ENCODE peak calls at places on chromosomes 5 and 9, in ten cellular contexts. Z is mesenchymal stem cell, S is esophagus squamous epithelium, D is cardiac muscle cell, F is gastrocnemius medialis, B is tibial artery, O is neuronal stem cell, E is psoas muscle, C is stomach, I is H9. L is an unnamed sample. For H3K4me1, the result is how much of the 10 kb centered on the place peaks cover.

GRCh38 chr5:33049845-33050244 is 338.7 kb downstream of the NPR3 start:
- DNase-seq in E (peak), I (no peak), D (no peak), B (peak), O (no peak), F (no peak), C (no peak), Z (peak), S (no peak), L (no peak)

GRCh38 chr9:34365282-34365681 is 11.4 kb downstream of the MYORG start:
- DNase-seq in D (no peak), E (no peak), Z (no peak), B (no peak), C (no peak), S (no peak), I (no peak), F (no peak), O (no peak), L (no peak)

GRCh38 chr9:3478549-3478953 is 47.2 kb downstream of the RFX3 start:
- DNase-seq in F (no peak), I (no peak), S (no peak), Z (peak), O (no peak), C (no peak), E (no peak), B (no peak), D (no peak), L (no peak)

GRCh38 chr9:3028535-3028934 is 184.6 kb upstream of the PUM3 start:
- DNase-seq in S (no peak), B (no peak), F (no peak), Z (no peak), I (no peak), D (no peak), E (no peak), C (no peak), O (no peak), L (no peak)

GRCh38 chr9:16705121-16705604 is 165.3 kb downstream of the BNC2 start:
- DNase-seq in S (no peak), O (peak), B (peak), C (peak), E (peak), F (peak), I (peak), D (peak), Z (peak), L (peak)

GRCh38 chr9:136300866-136301265 is 3.0 kb downstream of the CCDC187 start:
- DNase-seq in S (no peak), F (no peak), E (no peak), I (no peak), D (no peak), C (no peak), B (no peak), Z (no peak), O (no peak), L (no peak)

GRCh38 chr5:136062563-136063274 is 33.9 kb downstream of the TGFBI start:
- DNase-seq in D (peak), Z (peak), C (no peak), O (no peak), B (no peak), E (no peak), S (no peak), F (no peak), I (peak), L (peak)

GRCh38 chr9:70044450-70045307 is 1.0 kb downstream of the MAMDC2 start:
- DNase-seq in C (peak), D (peak), I (peak), S (no peak), B (peak), Z (peak), F (no peak), O (peak), E (peak), L (peak)

GRCh38 chr9:128636556-128637530 is 19.8 kb downstream of the DYNC2I2 start:
- DNase-seq in E (peak), S (no peak), C (no peak), Z (no peak), D (no peak), I (no peak), B (no peak), O (no peak), F (no peak), L (peak)

GRCh38 chr5:56060276-56061110 is 65.7 kb upstream of the IL6ST start:
- DNase-seq in Z (peak), C (no peak), F (no peak), S (no peak), D (no peak), B (no peak), O (no peak), E (no peak), I (no peak), L (no peak)

GRCh38 chr5:73306741-73307275 is 133.8 kb downstream of the TMEM174 start:
- DNase-seq in C (no peak), I (no peak), S (no peak), O (no peak), D (no peak), E (no peak), Z (no peak), B (no peak), F (no peak), L (no peak)

GRCh38 chr9:84573098-84573497 is 96.4 kb upstream of the NTRK2 start:
- DNase-seq in S (no peak), I (peak), O (no peak), F (no peak), B (no peak), C (no peak), D (no peak), Z (no peak), E (no peak), L (peak)

GRCh38 chr9:14687042-14687719 is 6.1 kb downstream of the ZDHHC21 start:
- DNase-seq in S (no peak), B (no peak), O (no peak), C (no peak), E (no peak), F (no peak), D (no peak), Z (no peak), I (no peak), L (no peak)
- H3K4me1 ChIP-seq in S (under half), B (under half), O (under half), C (under half), E (under half), F (under half), D (under half), Z (under half), I (under half), L (under half)

DNA sequence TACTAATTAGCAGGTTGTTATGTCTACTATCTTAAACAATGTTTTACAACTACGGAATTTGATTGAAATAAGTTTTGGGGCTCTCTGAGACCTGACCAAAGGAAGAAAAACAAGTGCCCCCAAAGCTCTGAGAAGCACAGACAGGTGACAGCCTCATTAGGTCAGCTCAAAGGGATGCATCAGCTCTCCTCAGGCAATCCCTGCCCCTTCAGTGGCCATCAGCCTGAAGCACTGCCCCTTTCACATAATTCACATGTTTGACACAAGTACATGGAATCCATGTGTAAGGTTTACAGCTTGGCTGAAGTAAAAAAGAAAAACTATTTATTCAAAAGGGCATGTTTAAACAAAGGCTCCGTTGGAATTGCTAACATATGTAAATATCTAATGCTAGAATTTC is 56.3 kb downstream of the TSSK1B start:
- DNase-seq in B (no peak), D (no peak), C (no peak), O (no peak), Z (peak), E (no peak), S (no peak), F (no peak), I (no peak), L (no peak)
- H3K4me1 ChIP-seq in B (under half), D (under half), C (under half), O (under half), Z (under half), E (under half), S (under half), F (under half), I (under half), L (under half)

GRCh38 chr9:114499528-114499927 is 5.7 kb downstream of the WHRN start:
- DNase-seq in C (no peak), Z (no peak), F (no peak), O (peak), E (no peak), D (no peak), B (no peak), S (no peak), I (no peak), L (no peak)

GRCh38 chr9:114503009-114503408 is 2.3 kb downstream of the WHRN start:
- DNase-seq in B (no peak), O (no peak), Z (no peak), S (no peak), F (no peak), D (no peak), I (no peak), E (no peak), C (peak), L (no peak)

GRCh38 chr9:114501786-114502682 is 3.2 kb downstream of the WHRN start:
- DNase-seq in O (peak), I (no peak), F (no peak), D (peak), E (no peak), B (no peak), Z (peak), C (no peak), S (no peak), L (peak)

GRCh38 chr9:114499941-114500528 is 5.2 kb downstream of the WHRN start:
- DNase-seq in C (no peak), B (no peak), D (no peak), O (no peak), I (no peak), Z (no peak), E (no peak), F (no peak), S (no peak), L (no peak)

DNA sequence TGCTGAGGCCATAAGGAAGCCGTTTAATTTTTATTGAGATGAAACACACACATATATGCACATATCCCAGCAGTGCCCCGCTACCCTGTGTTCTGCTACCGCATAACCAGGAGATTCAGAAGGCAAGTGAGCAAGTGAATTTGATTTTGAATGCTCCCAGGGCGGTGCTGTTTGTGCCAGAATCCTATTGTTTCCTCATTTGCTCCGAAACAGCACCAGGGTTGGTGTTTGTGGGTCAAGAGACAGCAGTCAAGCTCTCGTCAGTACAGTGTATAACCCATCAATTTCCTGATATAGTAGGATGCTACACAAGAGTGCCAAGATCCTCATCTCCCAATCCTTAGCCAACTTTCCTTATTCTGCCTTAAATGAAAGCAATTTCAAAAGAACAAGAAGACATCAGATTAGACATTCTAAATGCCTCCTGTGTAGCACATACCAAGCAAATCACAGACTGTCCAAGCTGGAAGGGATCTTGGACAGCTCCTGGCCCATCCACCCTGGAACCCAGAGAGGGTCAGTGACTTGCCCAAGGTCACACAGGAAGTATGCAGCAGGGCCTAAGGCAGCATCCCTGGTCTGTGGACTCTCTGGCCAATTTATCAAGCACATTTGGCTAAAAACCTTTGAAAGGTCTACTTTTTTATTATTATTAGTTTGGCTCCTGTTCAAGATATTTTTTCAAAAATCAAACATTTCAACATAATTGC is 4.5 kb downstream of the WHRN start:
- DNase-seq in E (no peak), D (no peak), I (no peak), O (no peak), S (no peak), B (no peak), F (no peak), Z (no peak), C (no peak), L (no peak)
- H3K4me1 ChIP-seq in E (under half), D (under half), I (under half), O (under half), S (under half), B (under half), F (under half), Z (under half), C (under half), L (under half)

GRCh38 chr5:24750356-24750755 is 105.6 kb upstream of the CDH10 start:
- DNase-seq in F (no peak), S (no peak), O (no peak), C (no peak), I (no peak), D (no peak), Z (no peak), E (no peak), B (no peak), L (no peak)
- H3K4me1 ChIP-seq in F (under half), S (under half), O (under half), C (under half), I (under half), D (under half), Z (under half), E (under half), B (under half), L (under half)

DNA sequence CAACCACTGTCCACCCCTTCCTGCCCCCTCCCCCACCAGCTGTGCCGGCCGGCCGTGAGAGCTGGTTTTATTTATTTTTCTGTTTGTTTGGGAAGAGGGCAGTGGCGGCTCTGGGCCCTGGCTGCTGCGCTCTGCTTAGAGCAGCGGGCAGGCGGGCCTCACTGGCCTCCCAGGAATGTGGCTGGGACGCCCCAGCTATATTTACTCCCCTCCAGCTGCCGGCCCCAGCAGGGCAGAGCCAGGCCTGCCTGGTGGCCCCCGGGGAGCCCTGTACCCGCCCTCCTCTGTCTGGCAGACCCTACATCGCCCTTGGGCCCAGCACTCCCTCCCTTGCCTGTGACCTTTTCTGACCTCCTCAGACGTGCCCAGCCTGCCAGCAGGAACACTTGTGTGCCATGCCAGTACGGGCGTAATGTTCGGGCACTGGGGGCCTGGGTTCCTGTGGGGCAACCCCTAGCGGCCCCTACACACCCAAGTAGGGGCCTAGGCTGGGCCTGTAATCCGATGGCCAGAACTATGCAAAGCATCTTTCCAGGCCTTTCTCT is 7.7 kb downstream of the CXXC5 start:
- DNase-seq in S (no peak), E (peak), D (peak), O (no peak), Z (peak), B (peak), I (no peak), F (no peak), C (peak), L (no peak)
- H3K4me1 ChIP-seq in S (half or more), E (half or more), D (half or more), O (half or more), Z (half or more), B (under half), I (under half), F (half or more), C (half or more), L (under half)

GRCh38 chr9:107935931-107936330 is 446.4 kb upstream of the KLF4 start:
- DNase-seq in Z (no peak), F (no peak), I (no peak), E (no peak), B (no peak), D (no peak), O (no peak), S (no peak), C (no peak), L (no peak)

GRCh38 chr9:107943901-107944300 is 454.3 kb upstream of the KLF4 start:
- DNase-seq in F (no peak), E (no peak), D (no peak), S (no peak), C (no peak), O (no peak), B (no peak), Z (no peak), I (no peak), L (no peak)

GRCh38 chr9:107944387-107944786 is 454.8 kb upstream of the KLF4 start:
- DNase-seq in B (no peak), O (no peak), E (no peak), C (no peak), I (no peak), F (no peak), S (no peak), D (no peak), Z (no peak), L (no peak)

GRCh38 chr9:107942870-107943269 is 453.3 kb upstream of the KLF4 start:
- DNase-seq in F (no peak), D (no peak), C (no peak), S (no peak), O (no peak), B (no peak), I (no peak), E (no peak), Z (no peak), L (no peak)

GRCh38 chr9:107940622-107941021 is 451.1 kb upstream of the KLF4 start:
- DNase-seq in F (no peak), Z (peak), B (no peak), S (no peak), D (no peak), C (no peak), I (no peak), E (no peak), O (no peak), L (no peak)
- H3K4me1 ChIP-seq in F (under half), Z (under half), B (under half), S (under half), D (under half), C (under half), I (under half), E (under half), O (under half), L (under half)

L was measured in endodermal cell.